ENCODE peak calls at places on chromosomes 3 and 15, in eight cellular contexts. One of them, this sample, is unnamed.

GRCh38 chr15:66838671-66839239 is 136.7 kb downstream of the SMAD6 start:
- DNase-seq in cardiac muscle cell: no peak
- DNase-seq in HepG2: peak; percentile 33
- DNase-seq in transverse colon: no peak
- DNase-seq in A549: peak; percentile 83
- DNase-seq in heart right ventricle: no peak
- DNase-seq in dorsolateral prefrontal cortex: no peak
- DNase-seq in ovary: no peak
- DNase-seq in this sample: no peak

GRCh38 chr3:33186524-33187367 is 31.9 kb downstream of the SUSD5 start:
- DNase-seq in HepG2: peak; percentile 86
- DNase-seq in heart right ventricle: no peak
- DNase-seq in dorsolateral prefrontal cortex: no peak
- DNase-seq in cardiac muscle cell: no peak
- DNase-seq in transverse colon: no peak
- DNase-seq in A549: peak; percentile 20
- DNase-seq in ovary: no peak
- DNase-seq in this sample: no peak

GRCh38 chr3:141082064-141082463 is 30.9 kb downstream of the SPSB4 start:
- DNase-seq in ovary: no peak
- DNase-seq in transverse colon: no peak
- DNase-seq in cardiac muscle cell: no peak
- DNase-seq in heart right ventricle: no peak
- DNase-seq in HepG2: no peak
- DNase-seq in dorsolateral prefrontal cortex: no peak
- DNase-seq in A549: no peak
- DNase-seq in this sample: no peak

GRCh38 chr3:191331443-191331842 is 1.1 kb upstream of the UTS2B start:
- DNase-seq in HepG2: no peak
- DNase-seq in transverse colon: no peak
- DNase-seq in cardiac muscle cell: no peak
- DNase-seq in A549: no peak
- DNase-seq in ovary: no peak
- DNase-seq in dorsolateral prefrontal cortex: no peak
- DNase-seq in heart right ventricle: no peak
- DNase-seq in this sample: peak; percentile 27

GRCh38 chr3:178833696-178834095 is 237.9 kb downstream of the ZMAT3 start:
- DNase-seq in dorsolateral prefrontal cortex: no peak
- DNase-seq in ovary: no peak
- DNase-seq in cardiac muscle cell: peak; percentile 15
- DNase-seq in HepG2: no peak
- DNase-seq in heart right ventricle: no peak
- DNase-seq in A549: no peak
- DNase-seq in transverse colon: no peak
- DNase-seq in this sample: no peak

GRCh38 chr15:65404196-65404872 is 18.4 kb downstream of the IGDCC4 start:
- DNase-seq in A549: no peak
- DNase-seq in transverse colon: no peak
- DNase-seq in dorsolateral prefrontal cortex: no peak
- DNase-seq in cardiac muscle cell: no peak
- DNase-seq in HepG2: no peak
- DNase-seq in heart right ventricle: no peak
- DNase-seq in ovary: no peak
- DNase-seq in this sample: no peak

GRCh38 chr3:127568604-127569003 is 21.9 kb downstream of the TPRA1 start:
- DNase-seq in dorsolateral prefrontal cortex: no peak
- DNase-seq in cardiac muscle cell: no peak
- DNase-seq in transverse colon: no peak
- DNase-seq in ovary: no peak
- DNase-seq in A549: no peak
- DNase-seq in heart right ventricle: no peak
- DNase-seq in HepG2: no peak
- DNase-seq in this sample: no peak

GRCh38 chr15:78915341-78916087 is 29.3 kb downstream of the CTSH start:
- DNase-seq in dorsolateral prefrontal cortex: no peak
- DNase-seq in ovary: no peak
- DNase-seq in HepG2: no peak
- DNase-seq in cardiac muscle cell: no peak
- DNase-seq in heart right ventricle: no peak
- DNase-seq in A549: no peak
- DNase-seq in transverse colon: peak; percentile 37
- DNase-seq in this sample: no peak

GRCh38 chr3:123586131-123586530 is 1.3 kb upstream of the HACD2 start:
- DNase-seq in transverse colon: peak; percentile 60
- DNase-seq in dorsolateral prefrontal cortex: peak; percentile 41
- DNase-seq in A549: peak; percentile 38
- DNase-seq in ovary: peak; percentile 31
- DNase-seq in cardiac muscle cell: peak; percentile 58
- DNase-seq in heart right ventricle: peak; percentile 6
- DNase-seq in HepG2: peak; percentile 72
- DNase-seq in this sample: peak; percentile 83

GRCh38 chr3:9701006-9701405 is 2.6 kb upstream of the CPNE9 start:
- DNase-seq in HepG2: no peak
- DNase-seq in heart right ventricle: no peak
- DNase-seq in cardiac muscle cell: no peak
- DNase-seq in ovary: no peak
- DNase-seq in dorsolateral prefrontal cortex: no peak
- DNase-seq in A549: no peak
- DNase-seq in transverse colon: no peak
- DNase-seq in this sample: no peak

GRCh38 chr15:95277266-95277665 is 1045.9 kb downstream of the MCTP2 start:
- DNase-seq in heart right ventricle: no peak
- DNase-seq in A549: no peak
- DNase-seq in HepG2: no peak
- DNase-seq in transverse colon: no peak
- DNase-seq in cardiac muscle cell: no peak
- DNase-seq in ovary: no peak
- DNase-seq in dorsolateral prefrontal cortex: no peak
- DNase-seq in this sample: no peak

GRCh38 chr15:34795267-34796081 is at the start of gene ACTC1:
- DNase-seq in A549: peak; percentile 66
- DNase-seq in cardiac muscle cell: peak; percentile 96
- DNase-seq in ovary: peak; percentile 31
- DNase-seq in dorsolateral prefrontal cortex: no peak
- DNase-seq in heart right ventricle: peak; percentile 74
- DNase-seq in HepG2: no peak
- DNase-seq in transverse colon: no peak
- DNase-seq in this sample: peak; percentile 45

GRCh38 chr3:194095464-194095863 is 40.5 kb upstream of the HES1 start:
- DNase-seq in heart right ventricle: peak; percentile 72
- DNase-seq in dorsolateral prefrontal cortex: no peak
- DNase-seq in A549: no peak
- DNase-seq in cardiac muscle cell: no peak
- DNase-seq in ovary: no peak
- DNase-seq in transverse colon: peak; percentile 71
- DNase-seq in HepG2: peak; percentile 61
- DNase-seq in this sample: peak; percentile 29

GRCh38 chr3:187919990-187920389 is 174.7 kb upstream of the BCL6 start:
- DNase-seq in dorsolateral prefrontal cortex: no peak
- DNase-seq in cardiac muscle cell: no peak
- DNase-seq in transverse colon: no peak
- DNase-seq in ovary: no peak
- DNase-seq in A549: no peak
- DNase-seq in heart right ventricle: no peak
- DNase-seq in HepG2: no peak
- DNase-seq in this sample: no peak

GRCh38 chr3:104519968-104520655 is 846.6 kb upstream of the ALCAM start:
- DNase-seq in ovary: no peak
- DNase-seq in A549: no peak
- DNase-seq in heart right ventricle: no peak
- DNase-seq in dorsolateral prefrontal cortex: no peak
- DNase-seq in cardiac muscle cell: no peak
- DNase-seq in HepG2: no peak
- DNase-seq in transverse colon: no peak
- DNase-seq in this sample: no peak

GRCh38 chr3:162722336-162722735 is 1225.7 kb downstream of the OTOL1 start:
- DNase-seq in A549: no peak
- DNase-seq in heart right ventricle: no peak
- DNase-seq in transverse colon: no peak
- DNase-seq in dorsolateral prefrontal cortex: no peak
- DNase-seq in ovary: no peak
- DNase-seq in HepG2: no peak
- DNase-seq in cardiac muscle cell: no peak
- DNase-seq in this sample: no peak

GRCh38 chr15:39100106-39100505 is 480.8 kb upstream of the THBS1 start:
- DNase-seq in HepG2: no peak
- DNase-seq in cardiac muscle cell: no peak
- DNase-seq in dorsolateral prefrontal cortex: no peak
- DNase-seq in A549: no peak
- DNase-seq in transverse colon: no peak
- DNase-seq in ovary: no peak
- DNase-seq in heart right ventricle: no peak
- DNase-seq in this sample: no peak

GRCh38 chr3:186871403-186871924 is 29.0 kb downstream of the ADIPOQ start:
- DNase-seq in heart right ventricle: no peak
- DNase-seq in HepG2: no peak
- DNase-seq in transverse colon: no peak
- DNase-seq in cardiac muscle cell: no peak
- DNase-seq in dorsolateral prefrontal cortex: no peak
- DNase-seq in ovary: no peak
- DNase-seq in A549: no peak
- DNase-seq in this sample: no peak

GRCh38 chr3:193572426-193572908 is 17.8 kb upstream of the ATP13A4 start:
- DNase-seq in dorsolateral prefrontal cortex: peak; percentile 51
- DNase-seq in heart right ventricle: peak; percentile 49
- DNase-seq in A549: peak; percentile 25
- DNase-seq in HepG2: peak; percentile 44
- DNase-seq in ovary: peak; percentile 40
- DNase-seq in transverse colon: peak; percentile 58
- DNase-seq in cardiac muscle cell: peak; percentile 82
- DNase-seq in this sample: peak; percentile 80

GRCh38 chr15:31080618-31081017 is 20.9 kb downstream of the TRPM1 start:
- DNase-seq in cardiac muscle cell: peak; percentile 87
- DNase-seq in dorsolateral prefrontal cortex: no peak
- DNase-seq in HepG2: no peak
- DNase-seq in ovary: peak; percentile 68
- DNase-seq in A549: peak; percentile 39
- DNase-seq in transverse colon: peak; percentile 42
- DNase-seq in heart right ventricle: peak; percentile 56
- DNase-seq in this sample: peak; percentile 18

GRCh38 chr3:16550305-16550675 is 36.8 kb upstream of the RFTN1 start:
- DNase-seq in heart right ventricle: no peak
- DNase-seq in ovary: no peak
- DNase-seq in cardiac muscle cell: no peak
- DNase-seq in dorsolateral prefrontal cortex: no peak
- DNase-seq in HepG2: no peak
- DNase-seq in transverse colon: no peak
- DNase-seq in A549: no peak
- DNase-seq in this sample: no peak

DNA sequence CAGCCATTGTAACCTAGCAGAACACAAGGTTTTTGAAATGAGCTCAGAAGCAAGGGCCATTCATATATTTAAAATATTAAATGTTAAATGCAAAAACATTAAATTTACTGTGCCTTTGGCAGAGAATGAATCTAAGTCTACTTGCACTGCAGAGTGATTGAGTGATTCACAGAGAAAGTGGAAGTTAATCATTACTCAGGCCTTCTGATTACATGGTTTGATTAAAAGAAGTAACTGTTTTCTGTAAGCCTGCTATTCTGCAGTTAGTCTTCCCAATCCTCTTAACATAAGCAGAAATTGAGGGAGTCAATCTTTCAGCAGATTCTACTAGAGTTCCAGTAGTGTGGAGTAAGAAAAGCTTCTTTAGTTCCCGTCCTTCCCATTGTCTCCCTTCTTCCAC is 1.5 kb downstream of the NLGN1 start:
- DNase-seq in cardiac muscle cell: no peak
- DNase-seq in transverse colon: no peak
- DNase-seq in HepG2: no peak
- DNase-seq in A549: no peak
- DNase-seq in ovary: no peak
- DNase-seq in heart right ventricle: no peak
- DNase-seq in dorsolateral prefrontal cortex: no peak
- DNase-seq in this sample: no peak
- TF ChIP-seq CTCF in cardiac muscle cell: no peak
- TF ChIP-seq CTCF in transverse colon: no peak
- TF ChIP-seq CTCF in HepG2: no peak
- TF ChIP-seq CTCF in A549: no peak
- TF ChIP-seq CTCF in ovary: no peak
- TF ChIP-seq CTCF in heart right ventricle: no peak
- TF ChIP-seq CTCF in dorsolateral prefrontal cortex: no peak
- TF ChIP-seq CTCF in this sample: no peak

GRCh38 chr3:66378256-66378655 is 122.6 kb downstream of the LRIG1 start:
- DNase-seq in transverse colon: no peak
- DNase-seq in A549: peak; percentile 10
- DNase-seq in heart right ventricle: no peak
- DNase-seq in cardiac muscle cell: peak; percentile 36
- DNase-seq in dorsolateral prefrontal cortex: no peak
- DNase-seq in HepG2: no peak
- DNase-seq in ovary: no peak
- DNase-seq in this sample: peak; percentile 16
- TF ChIP-seq CTCF in transverse colon: peak; percentile 41
- TF ChIP-seq CTCF in A549: peak; percentile 25
- TF ChIP-seq CTCF in heart right ventricle: no peak
- TF ChIP-seq CTCF in cardiac muscle cell: peak; percentile 45
- TF ChIP-seq CTCF in dorsolateral prefrontal cortex: peak; percentile 14
- TF ChIP-seq CTCF in HepG2: peak; percentile 41
- TF ChIP-seq CTCF in ovary: no peak
- TF ChIP-seq CTCF in this sample: peak; percentile 23

GRCh38 chr3:20245781-20246180 is 59.8 kb upstream of the SGO1 start:
- DNase-seq in cardiac muscle cell: no peak
- DNase-seq in HepG2: no peak
- DNase-seq in ovary: no peak
- DNase-seq in transverse colon: no peak
- DNase-seq in dorsolateral prefrontal cortex: no peak
- DNase-seq in heart right ventricle: no peak
- DNase-seq in A549: no peak
- DNase-seq in this sample: no peak
- TF ChIP-seq CTCF in cardiac muscle cell: no peak
- TF ChIP-seq CTCF in HepG2: no peak
- TF ChIP-seq CTCF in ovary: no peak
- TF ChIP-seq CTCF in transverse colon: no peak
- TF ChIP-seq CTCF in dorsolateral prefrontal cortex: no peak
- TF ChIP-seq CTCF in heart right ventricle: no peak
- TF ChIP-seq CTCF in A549: no peak
- TF ChIP-seq CTCF in this sample: no peak

GRCh38 chr3:55554621-55555020 is 67.5 kb upstream of the WNT5A start:
- DNase-seq in ovary: no peak
- DNase-seq in cardiac muscle cell: peak; percentile 17
- DNase-seq in HepG2: no peak
- DNase-seq in heart right ventricle: no peak
- DNase-seq in transverse colon: no peak
- DNase-seq in A549: no peak
- DNase-seq in dorsolateral prefrontal cortex: no peak
- DNase-seq in this sample: no peak

GRCh38 chr3:55551644-55552043 is 64.5 kb upstream of the WNT5A start:
- DNase-seq in heart right ventricle: no peak
- DNase-seq in transverse colon: no peak
- DNase-seq in dorsolateral prefrontal cortex: no peak
- DNase-seq in HepG2: no peak
- DNase-seq in ovary: no peak
- DNase-seq in A549: no peak
- DNase-seq in cardiac muscle cell: no peak
- DNase-seq in this sample: no peak

GRCh38 chr3:55544219-55544618 is 57.1 kb upstream of the WNT5A start:
- DNase-seq in ovary: no peak
- DNase-seq in HepG2: no peak
- DNase-seq in A549: no peak
- DNase-seq in heart right ventricle: no peak
- DNase-seq in transverse colon: no peak
- DNase-seq in dorsolateral prefrontal cortex: no peak
- DNase-seq in cardiac muscle cell: no peak
- DNase-seq in this sample: no peak

GRCh38 chr3:55547086-55547666 is 60.1 kb upstream of the WNT5A start:
- DNase-seq in transverse colon: no peak
- DNase-seq in heart right ventricle: no peak
- DNase-seq in ovary: no peak
- DNase-seq in cardiac muscle cell: no peak
- DNase-seq in A549: no peak
- DNase-seq in HepG2: no peak
- DNase-seq in dorsolateral prefrontal cortex: no peak
- DNase-seq in this sample: no peak

GRCh38 chr3:55549172-55549571 is 62.1 kb upstream of the WNT5A start:
- DNase-seq in HepG2: no peak
- DNase-seq in cardiac muscle cell: peak; percentile 30
- DNase-seq in heart right ventricle: no peak
- DNase-seq in A549: no peak
- DNase-seq in transverse colon: no peak
- DNase-seq in ovary: no peak
- DNase-seq in dorsolateral prefrontal cortex: no peak
- DNase-seq in this sample: no peak
- TF ChIP-seq CTCF in HepG2: no peak
- TF ChIP-seq CTCF in cardiac muscle cell: no peak
- TF ChIP-seq CTCF in heart right ventricle: no peak
- TF ChIP-seq CTCF in A549: no peak
- TF ChIP-seq CTCF in transverse colon: no peak
- TF ChIP-seq CTCF in ovary: no peak
- TF ChIP-seq CTCF in dorsolateral prefrontal cortex: no peak
- TF ChIP-seq CTCF in this sample: no peak